ENCODE peak calls at places on chromosomes 6 and 20, in six cellular contexts. One of them, this sample, is unnamed.

GRCh38 chr6:58113960-58114359 is 796.5 kb downstream of the PRIM2 start:
- DNase-seq in neural progenitor cell: no peak
- DNase-seq in GM10248: no peak
- DNase-seq in brain microvascular endothelial cell: no peak
- DNase-seq in astrocyte of the spinal cord: no peak
- DNase-seq in pancreas: no peak
- DNase-seq in this sample: no peak

GRCh38 chr6:34771727-34772126 is 14.4 kb downstream of the SNRPC start:
- DNase-seq in astrocyte of the spinal cord: peak; percentile 72
- DNase-seq in pancreas: no peak
- DNase-seq in brain microvascular endothelial cell: peak; percentile 52
- DNase-seq in GM10248: no peak
- DNase-seq in neural progenitor cell: no peak
- DNase-seq in this sample: no peak

GRCh38 chr6:69867075-69867911 is 937 bp downstream of the COL19A1 start:
- DNase-seq in GM10248: peak; percentile 71
- DNase-seq in pancreas: peak; percentile 69
- DNase-seq in brain microvascular endothelial cell: peak; percentile 7
- DNase-seq in astrocyte of the spinal cord: peak; percentile 6
- DNase-seq in neural progenitor cell: peak; percentile 90
- DNase-seq in this sample: peak; percentile 81

GRCh38 chr20:53855733-53856132 is 214.7 kb downstream of the BCAS1 start:
- DNase-seq in brain microvascular endothelial cell: no peak
- DNase-seq in neural progenitor cell: no peak
- DNase-seq in pancreas: no peak
- DNase-seq in GM10248: no peak
- DNase-seq in astrocyte of the spinal cord: no peak
- DNase-seq in this sample: no peak

GRCh38 chr6:110101885-110102284 is 77.6 kb downstream of the WASF1 start:
- DNase-seq in neural progenitor cell: no peak
- DNase-seq in pancreas: no peak
- DNase-seq in GM10248: peak; percentile 25
- DNase-seq in astrocyte of the spinal cord: no peak
- DNase-seq in brain microvascular endothelial cell: no peak
- DNase-seq in this sample: no peak

GRCh38 chr6:10180138-10181074 is 234.5 kb downstream of the TFAP2A start:
- DNase-seq in pancreas: no peak
- DNase-seq in neural progenitor cell: no peak
- DNase-seq in GM10248: no peak
- DNase-seq in brain microvascular endothelial cell: no peak
- DNase-seq in astrocyte of the spinal cord: no peak
- DNase-seq in this sample: no peak

GRCh38 chr6:99589290-99589672 is 17.4 kb upstream of the PRDM13 start:
- DNase-seq in pancreas: no peak
- DNase-seq in neural progenitor cell: peak; percentile 64
- DNase-seq in astrocyte of the spinal cord: no peak
- DNase-seq in brain microvascular endothelial cell: no peak
- DNase-seq in GM10248: no peak
- DNase-seq in this sample: no peak

GRCh38 chr6:42368156-42368555 is 83.6 kb downstream of the TRERF1 start:
- DNase-seq in neural progenitor cell: no peak
- DNase-seq in astrocyte of the spinal cord: no peak
- DNase-seq in pancreas: no peak
- DNase-seq in GM10248: peak; percentile 68
- DNase-seq in brain microvascular endothelial cell: no peak
- DNase-seq in this sample: no peak

GRCh38 chr20:49112596-49113274 is 66.6 kb downstream of the CSE1L start:
- DNase-seq in pancreas: no peak
- DNase-seq in brain microvascular endothelial cell: peak; percentile 59
- DNase-seq in astrocyte of the spinal cord: peak; percentile 42
- DNase-seq in neural progenitor cell: no peak
- DNase-seq in GM10248: no peak
- DNase-seq in this sample: no peak

GRCh38 chr6:40887079-40887822 is 151.8 kb downstream of the UNC5CL start:
- DNase-seq in GM10248: no peak
- DNase-seq in astrocyte of the spinal cord: no peak
- DNase-seq in pancreas: no peak
- DNase-seq in brain microvascular endothelial cell: no peak
- DNase-seq in neural progenitor cell: no peak
- DNase-seq in this sample: no peak
- TF ChIP-seq CTCF in GM10248: no peak
- TF ChIP-seq CTCF in astrocyte of the spinal cord: no peak
- TF ChIP-seq CTCF in pancreas: no peak
- TF ChIP-seq CTCF in brain microvascular endothelial cell: no peak
- TF ChIP-seq CTCF in neural progenitor cell: no peak
- TF ChIP-seq CTCF in this sample: no peak

GRCh38 chr6:81832304-81832703 is 79.8 kb upstream of the TENT5A start:
- DNase-seq in astrocyte of the spinal cord: no peak
- DNase-seq in GM10248: no peak
- DNase-seq in neural progenitor cell: no peak
- DNase-seq in pancreas: no peak
- DNase-seq in brain microvascular endothelial cell: no peak
- DNase-seq in this sample: no peak
- TF ChIP-seq CTCF in astrocyte of the spinal cord: no peak
- TF ChIP-seq CTCF in GM10248: no peak
- TF ChIP-seq CTCF in neural progenitor cell: no peak
- TF ChIP-seq CTCF in pancreas: no peak
- TF ChIP-seq CTCF in brain microvascular endothelial cell: no peak
- TF ChIP-seq CTCF in this sample: no peak

GRCh38 chr20:21640556-21640955 is 64.9 kb upstream of the PAX1 start:
- DNase-seq in brain microvascular endothelial cell: no peak
- DNase-seq in astrocyte of the spinal cord: no peak
- DNase-seq in neural progenitor cell: peak; percentile 64
- DNase-seq in pancreas: no peak
- DNase-seq in GM10248: no peak
- DNase-seq in this sample: no peak
- TF ChIP-seq CTCF in brain microvascular endothelial cell: no peak
- TF ChIP-seq CTCF in astrocyte of the spinal cord: no peak
- TF ChIP-seq CTCF in neural progenitor cell: peak; percentile 63
- TF ChIP-seq CTCF in pancreas: no peak
- TF ChIP-seq CTCF in GM10248: no peak
- TF ChIP-seq CTCF in this sample: no peak

DNA sequence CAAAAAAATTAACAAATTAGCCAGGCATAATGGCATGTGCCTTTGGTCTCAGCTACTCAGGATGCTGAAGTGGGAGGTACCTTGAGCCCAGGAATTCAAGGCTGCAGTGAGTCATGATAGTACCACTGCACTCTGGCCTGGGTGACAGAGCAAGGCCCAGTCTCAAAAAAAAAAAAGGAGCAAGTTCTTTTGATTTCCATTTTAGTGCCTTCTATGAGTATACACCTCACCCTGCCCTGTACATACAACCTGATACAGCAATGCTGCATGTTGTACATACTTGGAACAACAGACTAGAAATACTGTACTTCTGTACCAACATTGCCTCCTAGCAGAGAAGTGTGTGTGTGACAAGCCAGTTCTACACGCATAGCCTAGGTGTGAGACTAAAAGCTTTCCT is 97.3 kb upstream of the CARMIL1 start:
- DNase-seq in pancreas: no peak
- DNase-seq in neural progenitor cell: no peak
- DNase-seq in brain microvascular endothelial cell: no peak
- DNase-seq in GM10248: no peak
- DNase-seq in astrocyte of the spinal cord: no peak
- DNase-seq in this sample: no peak
- TF ChIP-seq CTCF in pancreas: no peak
- TF ChIP-seq CTCF in neural progenitor cell: no peak
- TF ChIP-seq CTCF in brain microvascular endothelial cell: no peak
- TF ChIP-seq CTCF in GM10248: no peak
- TF ChIP-seq CTCF in astrocyte of the spinal cord: no peak
- TF ChIP-seq CTCF in this sample: no peak

DNA sequence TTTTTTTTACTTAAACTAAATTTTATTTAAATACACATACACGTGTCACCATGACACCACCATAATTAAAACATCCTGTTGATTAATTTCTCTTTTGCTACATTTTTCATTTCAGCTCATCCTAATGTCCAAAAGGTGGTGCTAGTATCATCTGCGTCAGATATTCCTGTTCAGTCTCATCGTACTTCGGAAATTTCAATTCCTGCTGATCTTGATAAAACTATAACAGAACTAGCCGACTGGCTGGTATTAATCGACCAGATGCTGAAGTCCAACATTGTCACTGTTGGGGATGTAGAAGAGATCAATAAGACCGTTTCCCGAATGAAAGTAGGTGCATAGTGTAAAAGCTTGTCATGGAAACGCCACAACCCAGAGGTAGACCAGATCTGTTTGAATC is 263.4 kb downstream of the UTRN start:
- DNase-seq in GM10248: no peak
- DNase-seq in astrocyte of the spinal cord: no peak
- DNase-seq in neural progenitor cell: no peak
- DNase-seq in pancreas: no peak
- DNase-seq in brain microvascular endothelial cell: no peak
- DNase-seq in this sample: no peak
- TF ChIP-seq CTCF in GM10248: no peak
- TF ChIP-seq CTCF in astrocyte of the spinal cord: no peak
- TF ChIP-seq CTCF in neural progenitor cell: peak; percentile 10
- TF ChIP-seq CTCF in pancreas: no peak
- TF ChIP-seq CTCF in brain microvascular endothelial cell: no peak
- TF ChIP-seq CTCF in this sample: no peak

This sample was measured in activated B cell treated with CpG ODN at 0.5 μM for 24 hours.